ENCODE peak calls at places on chromosomes 11 and 22, in seven cellular contexts. I is GM12878, L is C1 segment of cervical spinal cord, D is cardiac fibroblast, A is H1, C is left ventricle myocardium inferior, M is AG08396. Z is an unnamed sample.
A peak's percentile ranks its signal among the peaks of the same experiment; 100 is the strongest.

GRCh38 chr11:20097319-20098221 is 62.7 kb downstream of the DBX1 start:
- DNase-seq in I (no peak), L (no peak), D (peak; percentile 88), A (no peak), C (no peak), M (peak; percentile 40), Z (peak; percentile 93)

GRCh38 chr11:134535029-134536025 is 123.3 kb upstream of the B3GAT1 start:
- DNase-seq in I (no peak), L (no peak), D (no peak), A (no peak), C (no peak), M (no peak), Z (no peak)

GRCh38 chr11:92266821-92267220 is 42.2 kb downstream of the FAT3 start:
- DNase-seq in I (no peak), L (no peak), D (no peak), A (no peak), C (no peak), M (no peak), Z (no peak)

GRCh38 chr11:5808500-5809121 is at the start of gene OR52N2:
- DNase-seq in I (peak; percentile 53), L (peak; percentile 39), D (peak; percentile 82), A (no peak), C (peak; percentile 54), M (peak; percentile 51), Z (peak; percentile 46)

GRCh38 chr11:105108247-105108646 is 31.3 kb downstream of the CARD18 start:
- DNase-seq in I (no peak), L (no peak), D (no peak), A (no peak), C (no peak), M (no peak), Z (no peak)

GRCh38 chr11:79329561-79329960 is 111.3 kb downstream of the TENM4 start:
- DNase-seq in I (no peak), L (no peak), D (no peak), A (no peak), C (no peak), M (no peak), Z (no peak)

GRCh38 chr11:35030716-35031213 is 108.2 kb upstream of the CD44 start:
- DNase-seq in I (no peak), L (no peak), D (peak; percentile 98), A (no peak), C (peak; percentile 35), M (peak; percentile 77), Z (peak; percentile 95)

GRCh38 chr11:41392591-41392990 is 66.9 kb downstream of the LRRC4C start:
- DNase-seq in I (no peak), L (no peak), D (no peak), A (no peak), C (no peak), M (no peak), Z (no peak)

GRCh38 chr11:111796696-111797095 is 30.5 kb upstream of the PPP2R1B start:
- DNase-seq in I (no peak), L (no peak), D (no peak), A (no peak), C (no peak), M (no peak), Z (no peak)

GRCh38 chr11:45659818-45660160 is 5.6 kb downstream of the CHST1 start:
- DNase-seq in I (no peak), L (peak; percentile 35), D (no peak), A (no peak), C (no peak), M (no peak), Z (no peak)

GRCh38 chr22:46563381-46564083 is 26.1 kb upstream of the CELSR1 start:
- DNase-seq in I (no peak), L (peak; percentile 3), D (peak; percentile 56), A (no peak), C (peak; percentile 83), M (peak; percentile 73), Z (no peak)

GRCh38 chr11:11036185-11037161 is 178.6 kb upstream of the ZBED5 start:
- DNase-seq in I (no peak), L (no peak), D (peak; percentile 75), A (peak; percentile 9), C (no peak), M (peak; percentile 32), Z (no peak)

GRCh38 chr22:46858181-46858771 is 95.8 kb downstream of the TBC1D22A start:
- DNase-seq in I (no peak), L (no peak), D (no peak), A (no peak), C (no peak), M (no peak), Z (no peak)

GRCh38 chr11:12799373-12799835 is 125.2 kb downstream of the TEAD1 start:
- DNase-seq in I (no peak), L (no peak), D (no peak), A (no peak), C (no peak), M (no peak), Z (no peak)

GRCh38 chr11:9568854-9569587 is 4.4 kb upstream of the WEE1 start:
- DNase-seq in I (no peak), L (no peak), D (peak; percentile 96), A (no peak), C (peak; percentile 44), M (peak; percentile 54), Z (peak; percentile 89)